ENCODE peak calls at places on chromosomes 2 and 18, in nine cellular contexts. O is heart left ventricle; N is GM23248; F is Caco-2; R is HCT116; A is heart right ventricle; S is PC-3; J is CD8-positive, alpha-beta memory T cell; T is mammary epithelial cell. L is an unnamed sample. For H3K36me3, the result is how much of the 10 kb centered on the place peaks cover.

GRCh38 chr2:55869637-55870325 is 53.8 kb downstream of the EFEMP1 start:
- DNase-seq in O (no peak), T (no peak), R (no peak), S (no peak), N (peak), A (no peak), J (no peak), F (no peak), L (no peak)

GRCh38 chr2:205386109-205386508 is 296.2 kb upstream of the NRP2 start:
- DNase-seq in O (no peak), N (no peak), J (no peak), F (no peak), R (no peak), A (no peak), T (no peak), S (no peak), L (no peak)

GRCh38 chr18:74268933-74269620 is 22.7 kb downstream of the CYB5A start:
- DNase-seq in S (no peak), R (no peak), O (no peak), J (no peak), N (no peak), A (no peak), T (no peak), F (no peak), L (no peak)

GRCh38 chr2:70240599-70240998 is 7.8 kb downstream of the TIA1 start:
- DNase-seq in J (no peak), T (no peak), A (no peak), N (no peak), O (no peak), R (no peak), F (no peak), S (no peak), L (no peak)

GRCh38 chr2:176879596-176879995 is 333.0 kb upstream of the HNRNPA3 start:
- DNase-seq in J (no peak), S (no peak), T (no peak), N (no peak), O (no peak), A (no peak), F (no peak), R (no peak), L (no peak)

GRCh38 chr18:50154420-50154819 is 40.5 kb downstream of the MYO5B start:
- DNase-seq in O (no peak), R (no peak), S (no peak), A (no peak), N (no peak), J (no peak), F (no peak), T (no peak), L (peak)

GRCh38 chr2:238286551-238286950 is 1.9 kb downstream of the PER2 start:
- DNase-seq in S (peak), R (no peak), O (peak), N (peak), T (peak), J (peak), F (no peak), A (peak), L (peak)

GRCh38 chr2:112343827-112344585 is 68.6 kb downstream of the ZC3H6 start:
- DNase-seq in J (no peak), F (no peak), A (no peak), S (no peak), T (no peak), R (no peak), O (no peak), N (peak), L (no peak)

GRCh38 chr18:2970762-2971659 is 41.9 kb downstream of the LPIN2 start:
- DNase-seq in T (no peak), R (no peak), J (peak), A (no peak), F (no peak), S (no peak), O (no peak), N (no peak), L (no peak)

GRCh38 chr2:195105581-195105980 is 551.4 kb upstream of the SLC39A10 start:
- DNase-seq in R (no peak), S (no peak), F (no peak), A (no peak), O (no peak), T (peak), J (no peak), N (no peak), L (peak)

GRCh38 chr2:147451131-147451530 is 393.7 kb upstream of the ACVR2A start:
- DNase-seq in T (no peak), O (no peak), S (no peak), F (no peak), N (no peak), J (no peak), R (no peak), A (no peak), L (no peak)

GRCh38 chr2:26324903-26325302 is 21.0 kb upstream of the SELENOI start:
- DNase-seq in A (no peak), J (no peak), O (no peak), N (no peak), F (no peak), S (no peak), T (no peak), R (no peak), L (no peak)

GRCh38 chr2:177063331-177063730 is 149.3 kb upstream of the HNRNPA3 start:
- DNase-seq in F (no peak), A (no peak), R (no peak), T (no peak), N (no peak), J (no peak), O (no peak), S (no peak), L (no peak)

GRCh38 chr18:25169701-25170100 is 182.3 kb downstream of the ZNF521 start:
- DNase-seq in F (no peak), S (no peak), N (peak), A (no peak), R (no peak), T (no peak), J (no peak), O (no peak), L (no peak)

GRCh38 chr18:80179857-80180558 is 67.3 kb downstream of the PARD6G start:
- DNase-seq in T (peak), S (no peak), O (no peak), J (no peak), F (no peak), N (no peak), A (no peak), R (no peak), L (peak)

GRCh38 chr18:25279133-25279532 is 72.8 kb downstream of the ZNF521 start:
- DNase-seq in S (peak), A (no peak), O (no peak), F (no peak), N (peak), J (no peak), T (no peak), R (no peak), L (no peak)

GRCh38 chr18:616380-616995 is 19.7 kb downstream of the CLUL1 start:
- DNase-seq in J (no peak), R (peak), N (peak), F (no peak), A (no peak), S (peak), O (no peak), T (peak), L (peak)

GRCh38 chr2:152222975-152223638 is 47.5 kb upstream of the STAM2 start:
- DNase-seq in F (no peak), A (peak), J (no peak), S (peak), N (peak), R (no peak), O (peak), T (peak), L (peak)

GRCh38 chr2:110861616-110862260 is 129.4 kb downstream of the ACOXL start:
- DNase-seq in F (no peak), T (no peak), R (no peak), O (no peak), S (no peak), J (no peak), A (no peak), N (no peak), L (no peak)

GRCh38 chr2:110863726-110864125 is 131.4 kb downstream of the ACOXL start:
- DNase-seq in F (no peak), O (no peak), R (no peak), J (no peak), A (no peak), N (no peak), S (no peak), T (no peak), L (no peak)

GRCh38 chr2:110858135-110858737 is 125.9 kb downstream of the ACOXL start:
- DNase-seq in O (no peak), F (no peak), A (no peak), S (no peak), J (peak), R (no peak), T (no peak), N (no peak), L (no peak)

GRCh38 chr2:110860620-110861019 is 128.2 kb downstream of the ACOXL start:
- DNase-seq in T (no peak), J (no peak), R (no peak), N (no peak), S (no peak), O (no peak), F (no peak), A (no peak), L (no peak)

GRCh38 chr2:110858993-110859770 is 126.8 kb downstream of the ACOXL start:
- DNase-seq in F (no peak), O (no peak), R (no peak), N (no peak), S (no peak), T (no peak), J (no peak), A (no peak), L (no peak)
- H3K4me3 ChIP-seq in F (no peak), O (no peak), R (no peak), N (no peak), S (no peak), T (no peak), J (peak), A (no peak), L (no peak)

GRCh38 chr2:47741101-47741500 is 41.8 kb upstream of the MSH6 start:
- DNase-seq in S (no peak), O (no peak), N (no peak), F (no peak), A (no peak), T (no peak), R (no peak), J (no peak), L (no peak)
- H3K36me3 ChIP-seq in S (under half), O (under half), N (under half), F (under half), A (under half), T (under half), R (under half), J (under half), L (under half)

DNA sequence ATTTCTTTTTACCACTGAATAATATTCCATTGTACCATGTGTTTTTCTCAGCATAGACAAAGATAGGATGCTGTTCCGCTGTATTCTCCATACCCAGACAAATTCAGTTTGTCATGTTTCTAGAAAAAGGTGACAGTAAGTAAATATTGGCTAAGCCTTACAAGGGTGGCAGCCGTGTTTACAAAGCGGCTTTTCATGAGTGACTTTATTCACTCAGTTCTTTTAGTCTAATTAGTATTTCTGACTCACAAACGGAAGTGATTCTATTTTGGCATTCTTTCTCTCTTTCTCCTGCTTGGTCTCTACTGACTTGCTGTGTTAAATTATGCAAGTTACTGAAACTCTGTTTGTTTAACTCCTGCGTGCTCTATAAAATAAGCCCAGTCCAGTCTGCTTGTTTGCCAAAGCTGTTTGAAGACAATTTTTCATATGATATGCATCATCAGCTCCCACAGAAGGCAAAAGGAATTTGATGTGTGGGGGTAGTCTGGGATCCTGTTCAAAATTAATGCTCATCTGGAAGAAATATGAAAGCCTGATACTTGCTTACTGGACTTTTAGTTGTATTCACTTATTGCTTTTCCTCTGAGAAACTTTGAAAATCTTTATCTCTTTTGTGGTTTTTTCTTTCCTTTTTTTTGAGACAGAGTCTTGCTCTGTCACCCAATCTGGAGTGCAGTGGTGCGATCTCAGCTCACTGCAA is 2.3 kb upstream of the PLEKHH2 start:
- DNase-seq in R (no peak), F (no peak), N (peak), T (peak), O (no peak), A (no peak), J (no peak), S (peak), L (peak)
- H3K4me3 ChIP-seq in R (no peak), F (no peak), N (peak), T (no peak), O (no peak), A (no peak), J (no peak), S (peak), L (no peak)

GRCh38 chr2:86069783-86070339 is 35.8 kb downstream of the POLR1A start:
- DNase-seq in F (no peak), S (no peak), A (no peak), O (no peak), T (no peak), R (no peak), J (no peak), N (no peak), L (no peak)
- H3K36me3 ChIP-seq in F (under half), S (half or more), A (half or more), O (under half), T (under half), R (half or more), J (under half), N (under half), L (under half)

DNA sequence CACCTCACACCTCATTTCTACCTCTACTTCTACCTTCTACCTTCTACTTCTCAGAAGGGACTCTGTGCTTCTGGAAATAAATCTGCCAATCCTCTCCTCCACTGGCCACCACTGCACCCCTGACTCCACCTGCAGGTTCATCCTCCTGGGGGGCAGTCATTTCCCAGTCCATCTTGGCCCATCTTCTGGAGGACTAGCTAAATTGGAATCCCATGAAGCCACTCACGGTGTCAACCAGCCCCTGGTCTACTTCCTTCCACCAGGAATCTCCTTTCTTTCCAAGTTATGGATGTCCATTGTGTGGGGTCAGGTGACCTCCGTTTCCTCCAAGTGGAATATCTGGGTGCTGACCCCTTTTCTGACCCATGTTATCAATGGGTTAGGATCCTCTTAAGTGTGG is 3.9 kb downstream of the WNT10A start:
- DNase-seq in T (no peak), R (no peak), F (peak), J (peak), N (no peak), S (no peak), A (no peak), O (no peak), L (no peak)
- H3K4me3 ChIP-seq in T (no peak), R (peak), F (no peak), J (no peak), N (no peak), S (no peak), A (no peak), O (no peak), L (no peak)

GRCh38 chr2:157733263-157733662 is 104.6 kb upstream of the ACVR1C start:
- DNase-seq in T (no peak), R (no peak), F (no peak), J (no peak), S (no peak), A (no peak), N (no peak), O (no peak), L (no peak)
- H3K36me3 ChIP-seq in T (under half), R (under half), F (under half), J (under half), S (under half), A (half or more), N (under half), O (under half), L (under half)

DNA sequence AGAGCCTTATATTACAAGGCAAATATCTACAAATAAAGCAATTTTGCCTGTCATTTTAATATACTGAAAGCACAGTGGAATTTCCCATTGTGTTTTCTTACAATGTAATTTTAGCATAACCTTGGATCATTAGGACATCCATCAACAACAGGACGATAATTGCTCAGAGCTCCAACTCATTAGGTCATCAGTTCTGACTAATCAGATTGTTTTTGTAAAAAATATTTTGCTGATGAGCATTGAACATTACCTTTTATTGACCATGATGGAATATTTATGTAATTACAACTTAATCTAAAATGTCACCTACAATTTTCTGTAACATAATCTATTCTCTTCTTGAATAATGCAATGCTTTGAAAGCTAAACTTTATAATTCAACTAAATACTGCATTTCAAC is 215.3 kb upstream of the DSEL start:
- DNase-seq in S (peak), A (no peak), R (no peak), J (no peak), T (peak), N (peak), O (no peak), F (no peak), L (peak)
- H3K4me3 ChIP-seq in S (no peak), A (no peak), R (no peak), J (no peak), T (no peak), N (no peak), O (no peak), F (no peak), L (no peak)

GRCh38 chr2:73772819-73773218 is 7.1 kb downstream of the DUSP11 start:
- DNase-seq in F (no peak), N (no peak), T (no peak), O (no peak), S (no peak), A (no peak), R (no peak), J (no peak), L (no peak)

GRCh38 chr2:73779472-73780241 is at the start of gene DUSP11:
- DNase-seq in T (peak), F (peak), S (peak), O (peak), A (peak), N (peak), R (peak), J (peak), L (peak)

GRCh38 chr2:73780242-73780582 is 309 bp upstream of the DUSP11 start:
- DNase-seq in T (no peak), O (no peak), F (no peak), S (no peak), A (no peak), J (no peak), R (no peak), N (no peak), L (no peak)

GRCh38 chr2:73776381-73776780 is 3.5 kb downstream of the DUSP11 start:
- DNase-seq in J (no peak), T (no peak), F (no peak), S (no peak), A (no peak), N (no peak), R (no peak), O (no peak), L (peak)

DNA sequence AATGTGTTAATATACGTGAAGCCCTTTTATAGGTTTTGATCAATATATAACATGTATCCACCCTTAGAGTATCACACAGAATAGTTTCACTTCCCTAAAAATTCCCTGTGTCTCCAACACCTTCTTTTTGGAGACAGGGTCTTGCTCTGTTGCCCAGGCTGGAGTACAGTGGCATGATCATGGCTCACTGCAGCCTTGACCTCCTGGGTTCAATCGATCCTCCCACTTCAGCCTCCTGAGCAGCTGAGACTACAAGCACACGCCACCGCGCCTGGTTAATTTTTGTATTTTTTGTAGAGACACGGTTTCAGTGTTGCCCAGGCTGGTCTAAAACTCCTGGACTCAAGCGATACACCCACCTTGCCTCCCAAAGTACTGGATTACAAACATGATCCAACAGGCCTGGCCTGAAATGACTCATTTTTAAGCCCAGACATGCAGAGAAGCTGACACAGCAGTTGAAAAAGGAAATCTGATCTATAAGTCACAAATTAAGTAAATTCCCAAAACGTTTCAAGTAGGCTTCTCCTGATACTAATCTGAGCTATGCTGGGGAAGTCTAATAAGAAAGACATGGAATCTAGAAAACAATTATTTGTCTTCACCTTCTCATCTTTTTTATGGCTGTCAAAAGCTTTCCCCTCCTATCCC is 2.9 kb downstream of the DUSP11 start:
- DNase-seq in S (peak), A (no peak), O (no peak), T (peak), R (no peak), F (no peak), J (no peak), N (peak), L (peak)
- H3K36me3 ChIP-seq in S (under half), A (half or more), O (under half), T (under half), R (under half), F (under half), J (under half), N (under half), L (under half)